ENCODE peak calls at places on chromosomes 7 and 10, in nine cellular contexts. P, Z, O, H, A, L, B, Y and D are unnamed samples.

GRCh38 chr10:70169661-70170364 is 501 bp downstream of the SAR1A start:
- DNase-seq in P (no peak), H (no peak), A (no peak), L (no peak), Y (no peak), B (peak; percentile 26), Z (no peak), O (no peak), D (peak; percentile 45)

GRCh38 chr10:17123062-17123661 is 6.4 kb downstream of the CUBN start:
- DNase-seq in A (peak; percentile 92), Z (no peak), L (no peak), B (no peak), P (no peak), O (no peak), H (peak; percentile 86), Y (no peak), D (no peak)

GRCh38 chr7:127582361-127582760 is 3.0 kb downstream of the GCC1 start:
- DNase-seq in Z (no peak), H (no peak), B (no peak), L (peak; percentile 74), Y (peak; percentile 55), O (peak; percentile 90), A (peak; percentile 34), P (no peak), D (no peak)

GRCh38 chr7:17516768-17517167 is 218.3 kb downstream of the AHR start:
- DNase-seq in P (no peak), Z (no peak), B (no peak), H (peak; percentile 75), L (no peak), Y (no peak), O (no peak), A (peak; percentile 58), D (no peak)

GRCh38 chr10:15169555-15170407 is 1.3 kb upstream of the NMT2 start:
- DNase-seq in B (no peak), L (no peak), A (no peak), P (peak; percentile 28), H (no peak), O (no peak), Y (no peak), Z (peak; percentile 67), D (no peak)

GRCh38 chr7:51316262-51316665 is 345 bp downstream of the COBL start:
- DNase-seq in H (no peak), L (peak; percentile 86), B (peak; percentile 45), Z (no peak), P (no peak), Y (peak; percentile 75), A (no peak), O (peak; percentile 46), D (peak; percentile 71)

GRCh38 chr7:140680886-140681285 is 8.1 kb downstream of the ADCK2 start:
- DNase-seq in B (no peak), P (no peak), Y (no peak), L (no peak), O (no peak), A (no peak), H (no peak), Z (no peak), D (no peak)

GRCh38 chr10:22911889-22912762 is 15.7 kb upstream of the ARMC3 start:
- DNase-seq in B (no peak), H (no peak), P (no peak), Z (no peak), O (no peak), A (peak; percentile 37), L (no peak), Y (peak; percentile 75), D (no peak)

GRCh38 chr10:86367339-86367951 is 850 bp upstream of the GRID1 start:
- DNase-seq in P (no peak), L (peak; percentile 73), Z (no peak), Y (no peak), A (peak; percentile 9), B (no peak), H (no peak), O (peak; percentile 33), D (peak; percentile 52)

GRCh38 chr10:31099664-31100063 is 68.0 kb upstream of the ZNF438 start:
- DNase-seq in Y (peak; percentile 50), O (no peak), P (no peak), B (no peak), L (peak; percentile 89), Z (no peak), A (peak; percentile 67), H (peak; percentile 36), D (no peak)

GRCh38 chr10:30374353-30374752 is 25.3 kb upstream of the MTPAP start:
- DNase-seq in B (no peak), A (no peak), P (no peak), H (no peak), L (no peak), O (no peak), Y (no peak), Z (no peak), D (no peak)

GRCh38 chr7:142328006-142328405 is 70.1 kb upstream of the PRSS58 start:
- DNase-seq in O (no peak), Z (no peak), L (no peak), A (no peak), Y (no peak), H (no peak), P (no peak), B (no peak), D (no peak)

GRCh38 chr10:5921746-5922145 is 31.7 kb downstream of the FBH1 start:
- DNase-seq in P (no peak), Z (no peak), H (no peak), B (no peak), Y (no peak), A (no peak), O (no peak), L (no peak), D (no peak)

GRCh38 chr10:36634916-36635315 is 490.5 kb upstream of the ANKRD30A start:
- DNase-seq in Y (no peak), B (no peak), L (no peak), P (no peak), O (no peak), H (peak; percentile 76), Z (no peak), A (peak; percentile 86), D (no peak)

DNA sequence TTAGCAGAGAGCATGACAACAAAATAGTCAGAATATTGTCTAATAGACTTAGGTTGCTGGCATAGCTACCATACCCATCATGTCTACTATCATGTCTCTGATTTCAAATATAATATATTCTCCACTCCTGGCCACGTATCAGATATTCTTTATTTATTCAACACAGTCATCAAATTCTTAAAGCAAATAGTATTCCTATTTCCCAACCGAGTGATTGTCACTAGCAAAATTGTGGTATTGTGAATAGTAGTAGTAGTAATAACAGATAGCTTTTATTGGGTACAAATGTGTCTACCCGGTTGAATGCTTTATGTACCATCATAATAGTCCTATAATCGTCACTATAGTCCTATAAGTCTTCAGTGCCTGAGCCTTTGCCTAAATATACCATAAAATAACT is 918.6 kb downstream of the KCNMA1 start:
- DNase-seq in L (no peak), A (no peak), Y (no peak), B (no peak), P (no peak), Z (no peak), H (no peak), O (no peak), D (no peak)
- H3K4me1 ChIP-seq in L (no peaks in the 10 kb centered on the region), A (peaks cover 2% of the 10 kb centered on the region), Y (no peaks in the 10 kb centered on the region), B (no peaks in the 10 kb centered on the region), P (no peaks in the 10 kb centered on the region), Z (no peaks in the 10 kb centered on the region), H (no peaks in the 10 kb centered on the region), O (no peaks in the 10 kb centered on the region), D (no peaks in the 10 kb centered on the region)

GRCh38 chr7:23443974-23444373 is 26.3 kb downstream of the IGF2BP3 start:
- DNase-seq in A (no peak), Y (no peak), Z (no peak), B (no peak), P (no peak), H (no peak), L (no peak), O (no peak), D (no peak)

GRCh38 chr7:23450518-23450917 is 19.8 kb downstream of the IGF2BP3 start:
- DNase-seq in B (no peak), P (no peak), H (no peak), A (no peak), O (no peak), Y (no peak), Z (no peak), L (no peak), D (no peak)

GRCh38 chr7:23449941-23450340 is 20.4 kb downstream of the IGF2BP3 start:
- DNase-seq in H (no peak), A (no peak), O (no peak), Y (no peak), Z (no peak), P (no peak), L (no peak), B (no peak), D (no peak)

DNA sequence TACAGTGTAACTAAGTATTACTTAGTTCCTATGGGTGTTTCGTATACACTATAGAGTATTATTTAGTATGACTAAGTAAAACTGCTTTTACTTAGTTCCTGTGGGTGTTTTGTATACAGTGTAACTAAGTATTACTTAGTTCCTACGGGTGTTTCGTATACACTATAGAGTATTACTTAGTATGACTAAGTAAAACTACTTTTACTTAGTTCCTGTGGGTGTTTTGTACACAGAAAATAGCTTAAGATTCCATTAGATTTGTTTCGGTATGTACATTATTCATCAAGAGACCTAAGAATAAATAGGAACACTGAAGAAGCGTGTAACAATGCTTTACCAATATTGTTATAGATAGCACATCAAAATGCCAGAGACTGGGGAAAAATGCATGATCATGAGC is 25.0 kb downstream of the IGF2BP3 start:
- DNase-seq in L (no peak), P (no peak), A (no peak), B (no peak), O (no peak), Z (no peak), Y (no peak), H (peak; percentile 45), D (no peak)
- H3K27ac ChIP-seq in L (no peak overlapping the region), P (no peak overlapping the region), A (no peak overlapping the region), B (no peak overlapping the region), O (no peak overlapping the region), Z (no peak overlapping the region), Y (no peak overlapping the region), H (no peak overlapping the region), D (no peak overlapping the region)

DNA sequence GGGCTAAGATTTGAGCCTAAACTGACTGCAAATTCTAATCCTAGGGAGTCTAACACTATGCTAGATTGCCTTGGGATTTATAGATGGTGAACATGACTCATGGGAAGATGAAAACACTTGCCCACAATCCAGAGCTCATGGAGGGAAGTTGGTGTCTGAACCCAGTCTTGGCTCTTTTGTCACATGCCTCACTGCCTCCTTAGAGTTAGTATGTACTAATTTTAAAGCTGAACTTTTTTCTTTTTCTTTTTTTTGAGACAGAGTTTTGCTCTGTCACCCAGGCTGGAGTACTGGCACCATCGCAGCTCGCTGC is 14.4 kb downstream of the MRPL32 start:
- DNase-seq in Y (no peak), O (no peak), L (no peak), B (no peak), A (no peak), H (no peak), P (no peak), Z (no peak), D (no peak)
- H3K4me1 ChIP-seq in Y (no peaks in the 10 kb centered on the region), O (no peaks in the 10 kb centered on the region), L (no peaks in the 10 kb centered on the region), B (no peaks in the 10 kb centered on the region), A (no peaks in the 10 kb centered on the region), H (no peaks in the 10 kb centered on the region), P (no peaks in the 10 kb centered on the region), Z (no peaks in the 10 kb centered on the region), D (no peaks in the 10 kb centered on the region)

DNA sequence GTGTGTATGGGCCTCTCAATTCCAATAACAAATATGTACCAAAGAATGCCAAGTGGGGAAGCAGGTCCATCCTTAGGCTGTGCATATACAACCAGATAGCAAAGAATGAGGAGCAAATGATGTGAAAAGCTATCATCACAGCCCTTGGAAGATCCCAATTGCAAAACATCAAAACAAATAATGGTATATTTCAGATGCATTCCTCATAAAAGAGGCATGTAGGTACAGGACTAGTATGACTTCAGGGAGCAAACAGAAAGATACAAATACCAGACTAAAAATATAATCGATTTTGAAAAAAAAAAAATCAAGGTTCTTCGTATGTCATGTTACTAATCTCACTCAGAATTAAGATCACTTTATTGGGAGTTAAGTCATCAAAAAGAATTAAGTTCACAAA is 18.5 kb upstream of the SPOCK2 start:
- DNase-seq in A (no peak), H (no peak), P (no peak), Y (no peak), B (no peak), O (no peak), L (no peak), Z (no peak), D (no peak)
- H3K27ac ChIP-seq in A (no peak overlapping the region), H (no peak overlapping the region), P (no peak overlapping the region), Y (no peak overlapping the region), B (no peak overlapping the region), O (no peak overlapping the region), L (no peak overlapping the region), Z (no peak overlapping the region), D (no peak overlapping the region)